ENCODE peak calls at places on chromosomes 3 and 15, in four cellular contexts. O, J, T and E are unnamed samples.

GRCh38 chr3:14507345-14507741 is 32.8 kb downstream of the GRIP2 start:
- DNase-seq in O (no peak), J (no peak), T (no peak), E (no peak)

GRCh38 chr3:30342319-30343060 is 263.9 kb upstream of the TGFBR2 start:
- DNase-seq in O (peak), J (peak), T (peak), E (peak)

GRCh38 chr15:27449940-27450339 is 479.0 kb downstream of the GABRG3 start:
- DNase-seq in O (no peak), J (no peak), T (no peak), E (no peak)

GRCh38 chr3:173397161-173398110 is at the start of gene NLGN1:
- DNase-seq in O (peak), J (peak), T (peak), E (peak)

GRCh38 chr15:39878401-39878775 is 41.7 kb downstream of the GPR176 start:
- DNase-seq in O (no peak), J (peak), T (peak), E (no peak)

GRCh38 chr15:25939122-25939521 is 76.0 kb upstream of the ATP10A start:
- DNase-seq in O (no peak), J (peak), T (no peak), E (no peak)

GRCh38 chr15:61556037-61556648 is 327.0 kb upstream of the RORA start:
- DNase-seq in O (no peak), J (peak), T (peak), E (peak)

GRCh38 chr3:193452338-193452737 is 73.8 kb upstream of the ATP13A5 start:
- DNase-seq in O (peak), J (no peak), T (no peak), E (peak)

GRCh38 chr15:50247819-50248650 is 17.5 kb downstream of the HDC start:
- DNase-seq in O (no peak), J (no peak), T (no peak), E (no peak)

GRCh38 chr3:194623449-194624290 is 9.5 kb downstream of the TMEM44 start:
- DNase-seq in O (no peak), J (no peak), T (no peak), E (no peak)

GRCh38 chr15:90059208-90059985 is 42.9 kb downstream of the IDH2 start:
- DNase-seq in O (no peak), J (no peak), T (no peak), E (no peak)

GRCh38 chr3:146895026-146895749 is 290.0 kb upstream of the PLSCR5 start:
- DNase-seq in O (peak), J (peak), T (peak), E (no peak)

GRCh38 chr3:138220788-138221187 is 33.7 kb downstream of the ARMC8 start:
- DNase-seq in O (no peak), J (no peak), T (no peak), E (peak)

GRCh38 chr15:99115300-99116215 is 10.7 kb downstream of the SYNM start:
- DNase-seq in O (no peak), J (no peak), T (no peak), E (no peak)

GRCh38 chr3:175329373-175329772 is 470.2 kb downstream of the NAALADL2 start:
- DNase-seq in O (no peak), J (no peak), T (no peak), E (no peak)

GRCh38 chr3:112136959-112137693 is 4.1 kb upstream of the GCSAM start:
- DNase-seq in O (peak), J (peak), T (no peak), E (peak)

GRCh38 chr15:55737373-55737772 is 5.6 kb downstream of the PRTG start:
- DNase-seq in O (peak), J (no peak), T (peak), E (no peak)

GRCh38 chr3:458614-459375 is 262.2 kb downstream of the CHL1 start:
- DNase-seq in O (no peak), J (no peak), T (no peak), E (no peak)

GRCh38 chr15:80433836-80434235 is 29.7 kb downstream of the ARNT2 start:
- DNase-seq in O (no peak), J (no peak), T (no peak), E (no peak)

GRCh38 chr3:11944052-11944673 is 60.0 kb upstream of the SYN2 start:
- DNase-seq in O (peak), J (peak), T (no peak), E (peak)

GRCh38 chr15:83380682-83381081 is 66.5 kb upstream of the SH3GL3 start:
- DNase-seq in O (peak), J (peak), T (peak), E (peak)

GRCh38 chr3:66644549-66644948 is 143.7 kb upstream of the LRIG1 start:
- DNase-seq in O (no peak), J (no peak), T (no peak), E (no peak)

GRCh38 chr3:174125267-174125844 is 727.8 kb downstream of the NLGN1 start:
- DNase-seq in O (peak), J (peak), T (peak), E (peak)

GRCh38 chr15:62498711-62499110 is 333.6 kb upstream of the C2CD4B start:
- DNase-seq in O (no peak), J (no peak), T (peak), E (no peak)

GRCh38 chr15:93035092-93035915 is 53.7 kb downstream of the RGMA start:
- DNase-seq in O (no peak), J (no peak), T (no peak), E (no peak)

GRCh38 chr3:57130426-57131209 is 34.5 kb downstream of the IL17RD start:
- DNase-seq in O (no peak), J (no peak), T (no peak), E (no peak)

GRCh38 chr15:26011916-26012315 is 148.8 kb upstream of the ATP10A start:
- DNase-seq in O (no peak), J (no peak), T (no peak), E (no peak)

GRCh38 chr3:10421996-10422395 is 83.4 kb downstream of the ATP2B2 start:
- DNase-seq in O (no peak), J (no peak), T (no peak), E (no peak)

GRCh38 chr3:136751259-136752045 is 726 bp downstream of the STAG1 start:
- DNase-seq in O (peak), J (peak), T (peak), E (peak)

GRCh38 chr15:68536331-68537095 is 42.3 kb upstream of the CORO2B start:
- DNase-seq in O (no peak), J (peak), T (peak), E (peak)

GRCh38 chr3:99651561-99651960 is 13.2 kb downstream of the COL8A1 start:
- DNase-seq in O (peak), J (peak), T (peak), E (peak)

GRCh38 chr15:69834756-69835155 is 263.0 kb downstream of the TLE3 start:
- DNase-seq in O (no peak), J (no peak), T (no peak), E (no peak)

GRCh38 chr3:168457973-168458539 is 362.3 kb upstream of the GOLIM4 start:
- DNase-seq in O (no peak), J (no peak), T (no peak), E (peak)

GRCh38 chr15:56371495-56372147 is 6.4 kb downstream of the TEX9 start:
- DNase-seq in O (no peak), J (no peak), T (no peak), E (peak)

GRCh38 chr3:159664011-159664410 is 324.6 kb upstream of the IL12A start:
- DNase-seq in O (no peak), J (no peak), T (peak), E (peak)

GRCh38 chr15:78007965-78008886 is 69.3 kb downstream of the TBC1D2B start:
- DNase-seq in O (no peak), J (peak), T (peak), E (peak)

GRCh38 chr3:61569856-61570255 is 8.5 kb downstream of the PTPRG start:
- DNase-seq in O (no peak), J (no peak), T (no peak), E (no peak)

GRCh38 chr3:38114052-38114874 is 22.7 kb downstream of the ACAA1 start:
- DNase-seq in O (no peak), J (no peak), T (no peak), E (no peak)

GRCh38 chr3:85397434-85397833 is 438.6 kb downstream of the CADM2 start:
- DNase-seq in O (no peak), J (no peak), T (no peak), E (peak)

GRCh38 chr3:71229905-71230657 is 353.4 kb downstream of the FOXP1 start:
- DNase-seq in O (peak), J (no peak), T (no peak), E (no peak)
- H3K9ac ChIP-seq in O (no peak), J (no peak), T (no peak), E (no peak)

GRCh38 chr3:127456471-127457093 is 134.0 kb downstream of the TPRA1 start:
- DNase-seq in O (peak), J (no peak), T (peak), E (peak)
- TF ChIP-seq EZH2 in O (no peak), J (no peak), T (no peak), E (no peak)

GRCh38 chr3:13105851-13106250 is 32.6 kb upstream of the IQSEC1 start:
- DNase-seq in O (no peak), J (no peak), T (no peak), E (peak)
- TF ChIP-seq CTCF in O (no peak), J (no peak), T (no peak), E (peak)

GRCh38 chr3:24500806-24501205 is 6.2 kb upstream of the THRB start:
- DNase-seq in O (no peak), J (peak), T (no peak), E (peak)

GRCh38 chr3:24504765-24505164 is 10.1 kb upstream of the THRB start:
- DNase-seq in O (no peak), J (no peak), T (no peak), E (no peak)

GRCh38 chr3:24502690-24503089 is 8.0 kb upstream of the THRB start:
- DNase-seq in O (peak), J (no peak), T (peak), E (peak)

GRCh38 chr3:24505678-24506560 is 11.3 kb upstream of the THRB start:
- DNase-seq in O (no peak), J (peak), T (no peak), E (no peak)

DNA sequence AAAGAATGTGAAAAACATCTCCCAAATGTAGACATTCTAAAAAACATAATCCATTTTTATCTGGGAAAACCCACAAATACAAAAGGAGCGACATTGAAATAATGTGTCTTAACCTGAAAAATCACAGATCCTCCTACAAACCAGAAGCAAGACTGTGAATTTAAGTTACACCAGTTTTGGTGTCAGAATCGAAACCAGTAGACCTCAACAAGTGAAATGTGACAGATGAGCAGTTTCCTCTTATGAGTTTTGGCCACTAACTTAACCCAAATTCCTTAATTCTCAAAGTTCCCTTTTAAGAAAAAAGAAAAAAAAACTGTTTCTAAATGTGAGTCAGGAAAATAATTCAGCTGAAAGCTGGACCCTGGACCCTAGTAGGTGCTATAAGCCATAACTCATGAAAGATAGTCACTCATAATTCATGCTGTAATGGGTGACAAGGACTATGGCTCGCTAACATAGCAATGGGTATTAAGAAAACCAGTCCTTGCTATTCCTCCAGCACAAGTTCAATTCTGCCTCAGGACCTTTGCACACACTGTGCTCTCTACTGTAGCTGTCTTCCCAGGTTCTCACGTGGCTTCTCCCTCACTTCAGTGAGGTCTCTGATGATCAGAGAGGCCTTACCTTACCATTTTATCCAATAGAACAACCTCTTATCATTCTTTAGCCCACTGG is 9.0 kb upstream of the THRB start:
- DNase-seq in O (no peak), J (no peak), T (no peak), E (no peak)
- H3K9ac ChIP-seq in O (no peak), J (no peak), T (no peak), E (no peak)

DNA sequence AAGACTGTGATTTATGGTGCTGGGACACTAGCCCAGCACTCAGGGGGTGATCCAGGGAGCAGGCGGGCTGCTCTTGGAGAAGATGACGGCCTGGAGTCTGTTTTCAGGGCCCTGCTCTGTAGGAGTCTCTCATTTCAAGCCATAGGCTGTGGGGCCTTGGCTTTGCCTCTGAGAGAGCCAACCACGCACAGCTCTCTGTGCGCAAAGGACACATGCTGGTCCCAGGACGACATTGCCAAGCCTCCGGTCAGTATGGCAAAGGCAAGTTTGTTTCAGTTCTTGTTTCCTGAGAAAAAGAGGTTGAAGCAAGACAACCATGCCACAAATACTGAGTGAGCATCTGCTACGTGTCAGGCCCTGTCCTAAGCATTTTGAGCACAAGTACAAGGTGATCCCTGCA is 197.1 kb downstream of the EPHB1 start:
- DNase-seq in O (no peak), J (no peak), T (no peak), E (no peak)
- TF ChIP-seq EZH2 in O (no peak), J (no peak), T (no peak), E (no peak)

GRCh38 chr3:28335246-28335645 is 13.3 kb upstream of the ZCWPW2 start:
- DNase-seq in O (no peak), J (no peak), T (no peak), E (no peak)

DNA sequence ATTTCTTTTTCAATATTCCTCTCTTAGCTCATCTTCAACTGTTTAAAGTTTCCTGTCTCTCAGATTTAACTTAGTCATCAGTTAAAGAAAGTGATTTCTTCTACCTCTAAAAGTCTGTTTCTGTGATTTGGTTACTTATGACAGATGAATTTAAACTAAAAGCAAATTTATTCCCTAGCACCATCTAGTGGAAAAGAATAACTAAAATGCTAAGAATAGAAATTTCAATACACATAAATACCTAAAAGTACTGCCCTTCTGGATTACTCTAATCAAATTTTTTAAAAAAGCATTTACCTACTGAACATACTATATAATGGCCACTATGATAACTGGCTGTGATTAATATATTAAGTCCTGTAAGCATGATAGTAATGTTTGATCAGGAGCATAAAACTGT is 14.0 kb upstream of the ZCWPW2 start:
- DNase-seq in O (no peak), J (peak), T (no peak), E (peak)
- TF ChIP-seq CTCF in O (no peak), J (no peak), T (peak), E (peak)

GRCh38 chr3:155946178-155946577 is 75.7 kb downstream of the GMPS start:
- DNase-seq in O (no peak), J (peak), T (peak), E (peak)

GRCh38 chr3:155944081-155944480 is 73.6 kb downstream of the GMPS start:
- DNase-seq in O (no peak), J (no peak), T (no peak), E (no peak)

GRCh38 chr3:155948476-155948875 is 78.0 kb downstream of the GMPS start:
- DNase-seq in O (no peak), J (no peak), T (no peak), E (no peak)

DNA sequence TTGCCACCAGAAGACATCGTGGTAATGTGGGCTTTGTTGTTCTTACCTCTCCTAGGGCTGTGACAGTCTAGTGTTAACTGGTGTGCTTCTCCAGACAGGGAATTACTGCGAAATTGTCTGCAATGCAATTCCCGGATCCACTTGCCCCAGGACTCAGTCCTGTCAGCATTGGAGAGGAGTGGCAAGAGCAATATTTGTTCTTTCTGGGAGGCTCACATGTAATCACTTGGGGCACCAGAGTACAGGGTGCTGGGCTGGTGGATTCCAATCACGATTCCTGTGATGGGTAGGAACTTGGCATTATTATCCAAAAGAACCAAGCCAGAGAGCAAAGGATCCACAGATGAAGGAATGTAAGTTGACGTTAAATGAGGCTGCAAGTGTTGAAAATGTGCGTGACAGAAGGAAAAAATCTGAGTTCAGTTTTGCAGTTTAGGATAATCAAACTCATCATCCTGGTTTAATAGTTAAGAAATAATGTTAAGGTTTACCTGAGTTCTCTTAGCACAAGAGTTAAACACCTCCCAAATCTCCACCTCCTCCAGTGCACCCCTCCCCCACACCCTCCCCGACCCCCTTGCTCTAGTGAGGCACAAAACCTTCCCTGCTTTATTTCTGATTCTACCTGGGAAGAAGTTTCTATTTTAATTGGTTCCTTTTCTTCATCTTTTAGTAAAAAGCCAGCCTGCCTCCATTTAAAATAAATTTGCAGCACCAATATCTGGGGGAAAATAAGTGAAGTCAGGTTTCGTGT is 79.2 kb downstream of the GMPS start:
- DNase-seq in O (no peak), J (no peak), T (no peak), E (no peak)
- H3K9ac ChIP-seq in O (no peak), J (no peak), T (no peak), E (no peak)

GRCh38 chr3:4849136-4849535 is 130.1 kb upstream of the BHLHE40 start:
- DNase-seq in O (peak), J (no peak), T (no peak), E (no peak)

GRCh38 chr3:4843619-4844018 is 135.6 kb upstream of the BHLHE40 start:
- DNase-seq in O (no peak), J (no peak), T (no peak), E (no peak)

GRCh38 chr3:4848176-4848575 is 131.1 kb upstream of the BHLHE40 start:
- DNase-seq in O (no peak), J (no peak), T (no peak), E (no peak)

GRCh38 chr3:4846529-4846928 is 132.7 kb upstream of the BHLHE40 start:
- DNase-seq in O (no peak), J (no peak), T (no peak), E (no peak)

GRCh38 chr3:4845882-4846281 is 133.4 kb upstream of the BHLHE40 start:
- DNase-seq in O (no peak), J (no peak), T (no peak), E (no peak)
- TF ChIP-seq EZH2 in O (no peak), J (no peak), T (no peak), E (no peak)

GRCh38 chr3:126714921-126715320 is 10.9 kb downstream of the CHCHD6 start:
- DNase-seq in O (no peak), J (no peak), T (no peak), E (no peak)
- TF ChIP-seq CTCF in O (no peak), J (no peak), T (no peak), E (no peak)